ENCODE peak calls at places on chromosomes 2 and 18, in four cellular contexts. Q, W, C and O are unnamed samples.

GRCh38 chr2:136108461-136108860 is 9.5 kb downstream of the CXCR4 start:
- DNase-seq in Q (no peak), W (no peak), C (no peak), O (no peak)

GRCh38 chr18:23994361-23994902 is 20.1 kb upstream of the TTC39C start:
- DNase-seq in Q (peak), W (no peak), C (peak), O (peak)

GRCh38 chr18:37980556-37980955 is 415.0 kb upstream of the CELF4 start:
- DNase-seq in Q (no peak), W (no peak), C (no peak), O (no peak)

GRCh38 chr2:233976690-233977294 is 59.6 kb downstream of the TRPM8 start:
- DNase-seq in Q (peak), W (no peak), C (peak), O (peak)

GRCh38 chr2:37468139-37468538 is 123.7 kb downstream of the QPCT start:
- DNase-seq in Q (no peak), W (no peak), C (no peak), O (no peak)

GRCh38 chr2:6945821-6946220 is 28.6 kb downstream of the RNF144A start:
- DNase-seq in Q (no peak), W (no peak), C (no peak), O (no peak)

GRCh38 chr18:13374468-13375301 is 156.1 kb downstream of the LDLRAD4 start:
- DNase-seq in Q (no peak), W (no peak), C (no peak), O (no peak)

GRCh38 chr2:105470979-105471378 is 72.1 kb upstream of the FHL2 start:
- DNase-seq in Q (no peak), W (no peak), C (no peak), O (no peak)

GRCh38 chr2:12338946-12339697 is 377.6 kb upstream of the TRIB2 start:
- DNase-seq in Q (no peak), W (no peak), C (no peak), O (no peak)

GRCh38 chr2:75202359-75202758 is 3.0 kb upstream of the TACR1 start:
- DNase-seq in Q (no peak), W (no peak), C (no peak), O (no peak)

GRCh38 chr2:236879416-236879963 is 206.2 kb upstream of the COPS8 start:
- DNase-seq in Q (no peak), W (no peak), C (no peak), O (no peak)

GRCh38 chr2:239267411-239267941 is 133.3 kb downstream of the HDAC4 start:
- DNase-seq in Q (peak), W (no peak), C (no peak), O (peak)

GRCh38 chr18:75130591-75131274 is 78.2 kb downstream of the PTGR3 start:
- DNase-seq in Q (no peak), W (no peak), C (no peak), O (no peak)
- TF ChIP-seq CTCF in Q (no peak), W (no peak), C (peak), O (no peak)

GRCh38 chr2:317501-318424 is 29.9 kb upstream of the ALKAL2 start:
- DNase-seq in Q (peak), W (no peak), C (no peak), O (peak)
- H3K4me3 ChIP-seq in Q (no peak), W (no peak), C (no peak), O (no peak)

DNA sequence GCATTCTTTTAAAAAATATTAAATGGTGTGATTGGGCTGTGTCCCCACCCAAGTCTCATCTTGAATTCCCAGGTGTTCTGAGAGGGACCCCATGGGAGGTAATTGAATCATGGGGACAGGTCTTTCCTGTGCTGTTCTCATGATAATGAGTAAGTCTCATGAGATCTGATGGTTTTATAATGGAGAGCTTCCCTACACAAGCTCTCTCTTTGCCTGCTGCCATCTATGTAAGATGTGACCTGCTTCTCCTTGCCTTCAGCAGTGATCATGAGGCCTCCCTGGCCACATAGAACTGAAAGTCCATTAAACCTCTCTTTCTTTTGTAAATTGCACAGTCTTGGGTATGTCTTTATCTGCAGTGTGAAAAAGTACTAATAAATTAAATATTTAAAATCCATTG is 10.3 kb downstream of the PPM1B start:
- DNase-seq in Q (no peak), W (no peak), C (no peak), O (no peak)
- TF ChIP-seq CTCF in Q (no peak), W (no peak), C (no peak), O (no peak)

GRCh38 chr2:207334309-207334630 is 168.5 kb upstream of the KLF7 start:
- DNase-seq in Q (no peak), W (no peak), C (no peak), O (no peak)

GRCh38 chr2:207332473-207333212 is 166.9 kb upstream of the KLF7 start:
- DNase-seq in Q (peak), W (no peak), C (no peak), O (no peak)

GRCh38 chr2:207333599-207334308 is 168.0 kb upstream of the KLF7 start:
- DNase-seq in Q (no peak), W (no peak), C (no peak), O (no peak)

GRCh38 chr2:207337234-207338219 is 171.8 kb upstream of the KLF7 start:
- DNase-seq in Q (peak), W (no peak), C (no peak), O (no peak)

GRCh38 chr2:207334631-207335371 is 169.1 kb upstream of the KLF7 start:
- DNase-seq in Q (peak), W (no peak), C (peak), O (peak)
- H3K4me3 ChIP-seq in Q (peak), W (peak), C (peak), O (peak)

GRCh38 chr2:60336442-60337141 is 216.9 kb downstream of the BCL11A start:
- DNase-seq in Q (peak), W (no peak), C (no peak), O (no peak)
- TF ChIP-seq CTCF in Q (peak), W (no peak), C (no peak), O (no peak)

GRCh38 chr2:46985512-46985911 is 69.9 kb upstream of the MCFD2 start:
- DNase-seq in Q (peak), W (no peak), C (no peak), O (no peak)

GRCh38 chr2:46983065-46983801 is 67.6 kb upstream of the MCFD2 start:
- DNase-seq in Q (peak), W (no peak), C (no peak), O (no peak)

GRCh38 chr2:46982356-46983064 is 66.9 kb upstream of the MCFD2 start:
- DNase-seq in Q (peak), W (no peak), C (no peak), O (no peak)

GRCh38 chr2:46984034-46984433 is 68.4 kb upstream of the MCFD2 start:
- DNase-seq in Q (peak), W (no peak), C (no peak), O (no peak)

GRCh38 chr2:46984642-46985476 is 69.3 kb upstream of the MCFD2 start:
- DNase-seq in Q (peak), W (no peak), C (peak), O (peak)
- H3K4me3 ChIP-seq in Q (peak), W (no peak), C (no peak), O (no peak)

GRCh38 chr18:50075772-50076171 is 119.2 kb downstream of the MYO5B start:
- DNase-seq in Q (no peak), W (no peak), C (no peak), O (no peak)

GRCh38 chr18:50073319-50073718 is 121.6 kb downstream of the MYO5B start:
- DNase-seq in Q (no peak), W (no peak), C (no peak), O (no peak)

GRCh38 chr18:50079571-50080295 is 115.2 kb downstream of the MYO5B start:
- DNase-seq in Q (no peak), W (peak), C (no peak), O (no peak)

GRCh38 chr18:50074404-50074803 is 120.5 kb downstream of the MYO5B start:
- DNase-seq in Q (no peak), W (no peak), C (no peak), O (no peak)

DNA sequence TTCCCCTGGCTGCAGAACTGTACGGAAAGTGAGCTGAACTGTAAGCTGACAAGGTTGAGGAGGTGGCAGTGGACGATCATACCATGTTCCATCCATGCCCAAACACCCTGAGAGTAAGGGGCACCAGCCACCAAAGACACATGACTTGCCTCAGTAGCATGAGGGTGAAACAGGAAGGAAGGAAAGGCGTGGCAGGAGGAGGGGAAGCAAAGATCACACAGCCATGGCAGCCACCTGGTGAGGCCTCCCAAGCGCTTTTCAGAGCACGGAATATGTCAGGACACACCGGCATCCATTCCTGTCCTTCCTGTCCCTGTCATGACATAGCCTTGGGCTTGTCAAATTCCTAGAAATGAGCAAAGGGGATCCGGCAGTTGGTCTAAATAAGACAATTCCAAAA is 118.7 kb downstream of the MYO5B start:
- DNase-seq in Q (no peak), W (no peak), C (no peak), O (no peak)
- TF ChIP-seq CTCF in Q (no peak), W (no peak), C (no peak), O (no peak)

GRCh38 chr2:152243723-152244122 is 68.2 kb upstream of the STAM2 start:
- DNase-seq in Q (no peak), W (no peak), C (no peak), O (no peak)
- H3K4me3 ChIP-seq in Q (no peak), W (no peak), C (no peak), O (no peak)

GRCh38 chr2:197307236-197307932 is 3.2 kb downstream of the ANKRD44 start:
- DNase-seq in Q (no peak), W (no peak), C (no peak), O (no peak)
- TF ChIP-seq CTCF in Q (no peak), W (no peak), C (peak), O (no peak)